ENCODE peak calls at places on chromosomes 11 and 22, in six cellular contexts. S is cardiac muscle cell, G is aorta, B is thyroid gland, F is OCI-LY7, J is body of pancreas. Q is an unnamed sample. For H3K4me1, the result is how much of the 10 kb centered on the place peaks cover.

GRCh38 chr22:44413211-44413610 is 84.8 kb downstream of the RTL6 start:
- DNase-seq in S (no peak), G (no peak), B (no peak), F (no peak), J (no peak), Q (no peak)

GRCh38 chr11:116822575-116822974 is 529 bp downstream of the APOA4 start:
- DNase-seq in S (no peak), G (no peak), B (peak), F (no peak), J (no peak), Q (no peak)

GRCh38 chr11:19345848-19346681 is 105.3 kb upstream of the E2F8 start:
- DNase-seq in S (peak), G (peak), B (peak), F (peak), J (peak), Q (no peak)

GRCh38 chr11:125055107-125055715 is 7.9 kb upstream of the SLC37A2 start:
- DNase-seq in S (no peak), G (no peak), B (no peak), F (no peak), J (no peak), Q (no peak)

GRCh38 chr22:36334838-36335603 is 52.7 kb downstream of the MYH9 start:
- DNase-seq in S (no peak), G (peak), B (peak), F (no peak), J (peak), Q (no peak)

GRCh38 chr11:85062626-85063025 is 564.5 kb downstream of the DLG2 start:
- DNase-seq in S (no peak), G (no peak), B (no peak), F (no peak), J (no peak), Q (no peak)

GRCh38 chr11:75858042-75858441 is 43.0 kb downstream of the UVRAG start:
- DNase-seq in S (no peak), G (no peak), B (no peak), F (no peak), J (no peak), Q (no peak)

GRCh38 chr11:84865791-84866535 is 761.2 kb downstream of the DLG2 start:
- DNase-seq in S (no peak), G (no peak), B (no peak), F (no peak), J (no peak), Q (no peak)

GRCh38 chr11:60265373-60266214 is 14.9 kb upstream of the MS4A4A start:
- DNase-seq in S (peak), G (no peak), B (no peak), F (peak), J (no peak), Q (no peak)

GRCh38 chr11:26741036-26741435 is 19.2 kb upstream of the SLC5A12 start:
- DNase-seq in S (no peak), G (no peak), B (no peak), F (no peak), J (no peak), Q (no peak)

GRCh38 chr22:20244250-20244648 is 23.9 kb downstream of the RTN4R start:
- DNase-seq in S (no peak), G (no peak), B (no peak), F (no peak), J (no peak), Q (no peak)
- H3K4me1 ChIP-seq in S (under half), G (under half), B (under half), F (under half), J (under half), Q (half or more)

GRCh38 chr11:108648528-108648885 is 16.4 kb upstream of the DDX10 start:
- DNase-seq in S (no peak), G (no peak), B (no peak), F (no peak), J (no peak), Q (no peak)
- H3K27ac ChIP-seq in S (no peak), G (no peak), B (no peak), F (no peak), J (peak), Q (no peak)

GRCh38 chr11:35951659-35952058 is 7.8 kb downstream of the LDLRAD3 start:
- DNase-seq in S (no peak), G (no peak), B (no peak), F (peak), J (no peak), Q (no peak)

GRCh38 chr11:35955636-35956035 is 11.8 kb downstream of the LDLRAD3 start:
- DNase-seq in S (no peak), G (no peak), B (no peak), F (no peak), J (no peak), Q (no peak)

GRCh38 chr11:35953081-35953480 is 9.2 kb downstream of the LDLRAD3 start:
- DNase-seq in S (no peak), G (no peak), B (no peak), F (no peak), J (peak), Q (no peak)

GRCh38 chr11:35950082-35950481 is 6.2 kb downstream of the LDLRAD3 start:
- DNase-seq in S (no peak), G (no peak), B (no peak), F (no peak), J (no peak), Q (no peak)

GRCh38 chr11:35954205-35954604 is 10.3 kb downstream of the LDLRAD3 start:
- DNase-seq in S (no peak), G (no peak), B (no peak), F (no peak), J (no peak), Q (no peak)
- H3K4me1 ChIP-seq in S (under half), G (under half), B (under half), F (under half), J (under half), Q (under half)

GRCh38 chr22:37455896-37456295 is 28.6 kb upstream of the ELFN2 start:
- DNase-seq in S (no peak), G (no peak), B (no peak), F (no peak), J (no peak), Q (no peak)
- H3K27ac ChIP-seq in S (no peak), G (no peak), B (no peak), F (no peak), J (no peak), Q (no peak)

GRCh38 chr22:22714600-22715361 is 70.4 kb downstream of the GGTLC2 start:
- DNase-seq in S (no peak), G (no peak), B (no peak), F (peak), J (no peak), Q (no peak)
- H3K4me1 ChIP-seq in S (under half), G (under half), B (under half), F (half or more), J (under half), Q (under half)

GRCh38 chr22:37784829-37785495 is 22.8 kb upstream of the GCAT start:
- DNase-seq in S (no peak), G (no peak), B (peak), F (no peak), J (peak), Q (no peak)
- H3K27ac ChIP-seq in S (no peak), G (no peak), B (peak), F (no peak), J (no peak), Q (no peak)

GRCh38 chr11:12142179-12142578 is 31.8 kb downstream of the MICAL2 start:
- DNase-seq in S (no peak), G (no peak), B (no peak), F (no peak), J (no peak), Q (no peak)
- H3K4me1 ChIP-seq in S (under half), G (under half), B (half or more), F (under half), J (under half), Q (under half)

Q was measured in CD8-positive, alpha-beta T cell.